ENCODE peak calls at places on chromosomes 11 and 22, in nine cellular contexts. Z is upper lobe of right lung; N is aorta; T is heart right ventricle; P is gastrocnemius medialis; V is GM12878; S is prostate gland; J is effector memory CD4-positive, alpha-beta T cell; I is uterus. E is an unnamed sample. For H3K4me1, the result is how much of the 10 kb centered on the place peaks cover.

GRCh38 chr22:36569999-36570398 is 41.0 kb upstream of the EIF3D start:
- DNase-seq in Z (no peak), N (no peak), T (no peak), P (no peak), V (no peak), S (no peak), J (no peak), I (no peak), E (no peak)

GRCh38 chr11:8030526-8031247 is 43.5 kb downstream of the EIF3F start:
- DNase-seq in Z (no peak), N (no peak), T (no peak), P (no peak), V (no peak), S (no peak), J (no peak), I (no peak), E (no peak)

GRCh38 chr22:46075764-46076531 is 74.4 kb upstream of the PPARA start:
- DNase-seq in Z (peak), N (peak), T (no peak), P (no peak), V (no peak), S (no peak), J (no peak), I (peak), E (peak)

GRCh38 chr11:82458147-82458546 is 275.5 kb downstream of the FAM181B start:
- DNase-seq in Z (no peak), N (no peak), T (no peak), P (no peak), V (no peak), S (no peak), J (no peak), I (no peak), E (no peak)

GRCh38 chr11:61056566-61056965 is 45.7 kb upstream of the CD5 start:
- DNase-seq in Z (no peak), N (no peak), T (no peak), P (no peak), V (peak), S (no peak), J (no peak), I (no peak), E (no peak)

GRCh38 chr11:44950036-44950624 is 553 bp downstream of the TP53I11 start:
- DNase-seq in Z (peak), N (peak), T (peak), P (no peak), V (no peak), S (peak), J (no peak), I (no peak), E (peak)

GRCh38 chr11:110479070-110479444 is 49.3 kb downstream of the FDX1 start:
- DNase-seq in Z (no peak), N (no peak), T (no peak), P (no peak), V (no peak), S (no peak), J (no peak), I (no peak), E (no peak)

GRCh38 chr22:37054078-37054440 is 2.5 kb downstream of the KCTD17 start:
- DNase-seq in Z (no peak), N (no peak), T (no peak), P (no peak), V (no peak), S (no peak), J (no peak), I (no peak), E (no peak)

GRCh38 chr11:102604875-102605274 is 20.3 kb downstream of the MMP20 start:
- DNase-seq in Z (no peak), N (no peak), T (no peak), P (no peak), V (no peak), S (no peak), J (no peak), I (no peak), E (no peak)

GRCh38 chr11:113384551-113384950 is 3.0 kb upstream of the ANKK1 start:
- DNase-seq in Z (no peak), N (no peak), T (no peak), P (no peak), V (no peak), S (peak), J (no peak), I (no peak), E (no peak)

GRCh38 chr11:117199061-117199915 is at the start of gene TAGLN:
- DNase-seq in Z (peak), N (peak), T (peak), P (no peak), V (no peak), S (peak), J (no peak), I (peak), E (peak)

GRCh38 chr11:46247090-46247489 is 30.4 kb upstream of the CREB3L1 start:
- DNase-seq in Z (no peak), N (no peak), T (no peak), P (no peak), V (no peak), S (no peak), J (no peak), I (no peak), E (no peak)
- H3K4me1 ChIP-seq in Z (under half), N (under half), T (under half), P (under half), V (under half), S (under half), J (under half), I (under half), E (under half)

GRCh38 chr11:36465449-36466163 is 44.5 kb downstream of the TRAF6 start:
- DNase-seq in Z (no peak), N (no peak), T (no peak), P (no peak), V (no peak), S (no peak), J (no peak), I (no peak), E (no peak)

GRCh38 chr11:36462321-36462720 is 47.8 kb downstream of the TRAF6 start:
- DNase-seq in Z (no peak), N (no peak), T (no peak), P (no peak), V (no peak), S (no peak), J (no peak), I (no peak), E (no peak)

GRCh38 chr11:36463781-36464180 is 46.3 kb downstream of the TRAF6 start:
- DNase-seq in Z (no peak), N (no peak), T (no peak), P (no peak), V (no peak), S (no peak), J (no peak), I (no peak), E (no peak)

GRCh38 chr11:36467913-36468312 is 42.2 kb downstream of the TRAF6 start:
- DNase-seq in Z (no peak), N (no peak), T (no peak), P (peak), V (no peak), S (peak), J (no peak), I (no peak), E (no peak)

GRCh38 chr11:36464720-36465119 is 45.4 kb downstream of the TRAF6 start:
- DNase-seq in Z (no peak), N (no peak), T (no peak), P (no peak), V (no peak), S (no peak), J (no peak), I (no peak), E (no peak)
- H3K27ac ChIP-seq in Z (no peak), N (no peak), T (no peak), P (no peak), V (no peak), S (no peak), J (no peak), I (no peak), E (no peak)

GRCh38 chr11:69059429-69059828 is 10.7 kb downstream of the TPCN2 start:
- DNase-seq in Z (no peak), N (no peak), T (no peak), P (no peak), V (no peak), S (no peak), J (no peak), I (no peak), E (no peak)

GRCh38 chr11:69057236-69057635 is 8.5 kb downstream of the TPCN2 start:
- DNase-seq in Z (no peak), N (no peak), T (no peak), P (no peak), V (no peak), S (no peak), J (no peak), I (no peak), E (no peak)

GRCh38 chr11:69060005-69060404 is 11.3 kb downstream of the TPCN2 start:
- DNase-seq in Z (no peak), N (no peak), T (no peak), P (no peak), V (no peak), S (no peak), J (no peak), I (no peak), E (no peak)

GRCh38 chr11:69057801-69058200 is 9.1 kb downstream of the TPCN2 start:
- DNase-seq in Z (no peak), N (no peak), T (no peak), P (no peak), V (no peak), S (no peak), J (no peak), I (no peak), E (no peak)

GRCh38 chr11:69058501-69059270 is 10.0 kb downstream of the TPCN2 start:
- DNase-seq in Z (no peak), N (no peak), T (no peak), P (no peak), V (no peak), S (no peak), J (no peak), I (no peak), E (no peak)
- H3K4me3 ChIP-seq in Z (no peak), N (no peak), T (no peak), P (no peak), V (no peak), S (no peak), J (no peak), I (no peak), E (no peak)

GRCh38 chr11:1481483-1481825 is 5.1 kb downstream of the MOB2 start:
- DNase-seq in Z (no peak), N (peak), T (no peak), P (no peak), V (no peak), S (no peak), J (no peak), I (peak), E (no peak)
- H3K4me1 ChIP-seq in Z (under half), N (under half), T (under half), P (half or more), V (under half), S (under half), J (under half), I (under half), E (half or more)

DNA sequence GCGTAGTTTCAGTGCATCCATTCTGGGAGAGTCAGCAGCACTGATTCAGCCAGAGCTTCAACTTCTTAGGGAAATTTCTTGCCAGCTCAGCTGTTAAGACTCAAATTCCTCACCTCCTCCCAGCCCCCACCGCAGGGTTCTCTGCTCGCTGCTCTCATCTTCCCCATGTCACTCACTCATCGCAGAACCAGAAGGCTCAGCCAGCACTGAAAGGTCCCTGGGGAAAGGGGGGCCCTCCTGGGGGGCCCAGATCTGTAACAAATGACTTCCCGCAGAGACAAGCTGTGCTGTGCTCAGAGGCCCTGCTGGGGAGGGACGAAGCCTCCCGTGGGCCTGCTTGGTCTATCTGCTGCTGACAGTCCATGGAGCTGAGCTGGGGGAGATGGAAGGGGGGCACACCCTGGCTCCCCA is 220.6 kb downstream of the NTM start:
- DNase-seq in Z (no peak), N (no peak), T (no peak), P (no peak), V (no peak), S (no peak), J (no peak), I (no peak), E (no peak)
- H3K27ac ChIP-seq in Z (no peak), N (no peak), T (no peak), P (no peak), V (no peak), S (no peak), J (no peak), I (no peak), E (no peak)